ENCODE peak calls at places on chromosomes 2 and 18, in eight cellular contexts. K, S, N, T, J, X, Q and E are unnamed samples.

GRCh38 chr18:70848329-70848728 is 559.5 kb downstream of the SOCS6 start:
- DNase-seq in K (no peak), S (no peak), N (no peak), T (no peak), J (no peak), X (no peak), Q (no peak), E (no peak)

GRCh38 chr2:208142255-208142924 is 3.6 kb downstream of the CRYGB start:
- DNase-seq in K (no peak), S (no peak), N (peak), T (no peak), J (no peak), X (peak), Q (no peak), E (no peak)

GRCh38 chr2:72104821-72105588 is 42.7 kb downstream of the CYP26B1 start:
- DNase-seq in K (no peak), S (no peak), N (no peak), T (peak), J (no peak), X (no peak), Q (no peak), E (peak)

GRCh38 chr2:227890495-227891079 is 19.2 kb downstream of the DAW1 start:
- DNase-seq in K (peak), S (peak), N (peak), T (no peak), J (peak), X (peak), Q (peak), E (peak)

GRCh38 chr2:113840463-113840975 is 49.4 kb upstream of the ACTR3 start:
- DNase-seq in K (no peak), S (no peak), N (no peak), T (no peak), J (no peak), X (no peak), Q (no peak), E (no peak)

GRCh38 chr2:39120521-39120770 is 405 bp downstream of the SOS1 start:
- DNase-seq in K (no peak), S (no peak), N (no peak), T (no peak), J (no peak), X (no peak), Q (no peak), E (no peak)

GRCh38 chr2:129812071-129812470 is 167.4 kb upstream of the RAB6C start:
- DNase-seq in K (no peak), S (no peak), N (no peak), T (no peak), J (no peak), X (no peak), Q (peak), E (peak)

GRCh38 chr18:50924372-50924771 is 43.5 kb upstream of the ELAC1 start:
- DNase-seq in K (no peak), S (no peak), N (no peak), T (no peak), J (no peak), X (no peak), Q (no peak), E (no peak)

GRCh38 chr2:235553696-235554100 is 59.9 kb downstream of the AGAP1 start:
- DNase-seq in K (peak), S (no peak), N (no peak), T (no peak), J (peak), X (no peak), Q (no peak), E (peak)

GRCh38 chr2:220887271-220887870 is 684.7 kb downstream of the EPHA4 start:
- DNase-seq in K (no peak), S (no peak), N (no peak), T (no peak), J (no peak), X (no peak), Q (no peak), E (no peak)

GRCh38 chr18:47113796-47114540 is 36.3 kb downstream of the HDHD2 start:
- DNase-seq in K (no peak), S (no peak), N (no peak), T (no peak), J (no peak), X (no peak), Q (no peak), E (no peak)

GRCh38 chr18:78994000-78994399 is 14.4 kb downstream of the SALL3 start:
- DNase-seq in K (no peak), S (no peak), N (no peak), T (no peak), J (no peak), X (no peak), Q (no peak), E (no peak)

GRCh38 chr18:28075501-28075900 is 101.4 kb downstream of the CDH2 start:
- DNase-seq in K (peak), S (no peak), N (no peak), T (no peak), J (no peak), X (no peak), Q (no peak), E (no peak)

GRCh38 chr2:134782792-134783191 is 55.6 kb upstream of the ACMSD start:
- DNase-seq in K (no peak), S (peak), N (peak), T (no peak), J (no peak), X (peak), Q (no peak), E (peak)
- TF ChIP-seq MAX in K (no peak), S (no peak), N (no peak), T (no peak), J (no peak), X (no peak), Q (no peak), E (no peak)

DNA sequence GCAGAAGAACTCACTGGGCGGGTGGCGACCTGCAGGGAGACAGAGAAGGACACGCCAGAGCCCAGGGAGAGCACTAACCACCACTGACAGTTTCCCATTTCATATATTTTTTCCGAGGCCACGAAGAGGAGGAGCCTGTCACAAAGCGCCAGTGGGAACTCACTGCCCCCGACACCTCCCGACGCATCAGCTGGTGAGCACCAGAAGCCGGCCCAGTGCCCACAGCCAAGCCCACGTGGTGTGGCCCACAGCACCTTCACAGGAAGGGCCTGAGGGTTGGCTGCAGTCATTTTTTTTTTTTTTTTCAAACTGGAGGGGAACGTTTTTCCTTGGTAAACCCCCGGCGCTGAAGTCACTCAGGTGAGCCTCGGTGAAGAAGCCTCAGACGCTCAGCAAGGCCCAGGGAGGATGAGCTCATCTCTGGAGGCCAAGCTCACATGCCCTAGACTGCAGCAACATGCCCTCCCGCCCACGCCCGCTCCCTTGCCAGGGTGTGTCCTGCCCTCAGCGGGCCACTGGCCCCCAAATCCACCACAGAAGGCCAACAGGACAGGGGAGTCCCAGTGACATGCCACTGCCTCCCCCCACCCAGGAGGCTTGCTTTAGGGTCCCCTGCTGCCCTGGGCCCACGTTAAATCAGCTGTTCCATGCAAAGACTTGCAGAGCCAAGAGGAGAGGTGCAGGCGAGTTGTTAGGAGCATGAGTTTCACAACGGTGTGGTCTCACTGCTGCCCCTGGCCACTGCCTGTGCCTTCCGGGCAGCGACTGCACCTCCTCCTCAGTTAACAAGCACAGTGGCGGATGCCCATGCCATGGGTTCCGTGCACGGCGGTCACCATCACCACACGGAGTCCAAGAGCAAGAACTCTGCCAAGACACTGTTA is 68.1 kb downstream of the PARD6G start:
- DNase-seq in K (no peak), S (no peak), N (no peak), T (no peak), J (no peak), X (no peak), Q (no peak), E (no peak)
- TF ChIP-seq MAX in K (no peak), S (no peak), N (no peak), T (no peak), J (no peak), X (no peak), Q (no peak), E (no peak)

GRCh38 chr2:85911836-85912692 is 23.3 kb upstream of the ST3GAL5 start:
- DNase-seq in K (peak), S (no peak), N (no peak), T (no peak), J (no peak), X (no peak), Q (no peak), E (no peak)
- TF ChIP-seq MAX in K (no peak), S (no peak), N (no peak), T (no peak), J (no peak), X (peak), Q (no peak), E (no peak)

GRCh38 chr2:11802782-11803191 is 56.4 kb downstream of the LPIN1 start:
- DNase-seq in K (no peak), S (no peak), N (no peak), T (no peak), J (no peak), X (no peak), Q (no peak), E (no peak)
- TF ChIP-seq MAX in K (no peak), S (no peak), N (no peak), T (no peak), J (no peak), X (peak), Q (no peak), E (no peak)

DNA sequence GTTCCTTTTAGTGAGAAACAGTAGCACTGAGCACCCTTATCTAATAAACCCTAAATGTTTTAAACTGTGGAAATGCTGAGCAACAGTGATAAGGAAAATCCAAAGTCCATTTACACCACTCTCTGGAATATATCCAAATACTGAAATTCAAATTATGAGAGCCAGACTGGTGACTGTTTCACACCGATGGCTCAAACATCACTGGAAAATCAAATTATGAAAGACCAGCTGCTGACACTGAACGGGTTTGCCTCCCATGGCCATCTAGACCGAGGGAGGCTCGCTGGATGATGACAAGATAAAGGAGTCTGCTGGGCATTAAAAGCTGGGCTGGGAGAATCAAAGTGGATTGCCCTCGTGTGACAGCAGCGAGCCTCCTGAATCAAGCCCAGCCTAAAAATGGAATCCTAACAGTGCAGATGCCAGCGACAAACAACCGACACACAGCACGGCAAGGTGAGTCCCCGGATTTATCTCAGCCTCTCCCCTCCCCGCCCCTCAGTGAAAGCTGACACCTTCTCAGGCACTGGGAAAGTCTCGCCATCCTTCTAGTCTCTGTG is 30.3 kb downstream of the SERPINE2 start:
- DNase-seq in K (peak), S (no peak), N (no peak), T (peak), J (no peak), X (peak), Q (no peak), E (no peak)
- TF ChIP-seq MAX in K (no peak), S (no peak), N (no peak), T (no peak), J (no peak), X (no peak), Q (no peak), E (no peak)

GRCh38 chr2:184646177-184646576 is 47.8 kb downstream of the ZNF804A start:
- DNase-seq in K (no peak), S (no peak), N (no peak), T (no peak), J (no peak), X (no peak), Q (no peak), E (no peak)
- TF ChIP-seq MAX in K (no peak), S (no peak), N (no peak), T (no peak), J (no peak), X (no peak), Q (no peak), E (no peak)